ENCODE peak calls at places on chromosomes 4 and X, in six cellular contexts. One of them, this sample, is unnamed.

GRCh38 chr4:92714640-92715039 is 410.9 kb downstream of the GRID2 start:
- DNase-seq in substantia nigra: no peak
- DNase-seq in NCI-H446: no peak
- DNase-seq in HCEC 1CT: no peak
- DNase-seq in non-pigmented ciliary epithelial cell: no peak
- DNase-seq in H4: no peak
- DNase-seq in this sample: no peak

GRCh38 chr4:68176500-68176899 is 46.8 kb upstream of the TMPRSS11F start:
- DNase-seq in substantia nigra: no peak
- DNase-seq in HCEC 1CT: no peak
- DNase-seq in non-pigmented ciliary epithelial cell: no peak
- DNase-seq in H4: no peak
- DNase-seq in NCI-H446: no peak
- DNase-seq in this sample: no peak

GRCh38 chrX:155871934-155872333 is 9.2 kb upstream of the VAMP7 start:
- DNase-seq in H4: no peak
- DNase-seq in substantia nigra: no peak
- DNase-seq in NCI-H446: no peak
- DNase-seq in non-pigmented ciliary epithelial cell: no peak
- DNase-seq in HCEC 1CT: no peak
- DNase-seq in this sample: no peak

GRCh38 chr4:119053245-119053644 is 82.4 kb upstream of the MYOZ2 start:
- DNase-seq in non-pigmented ciliary epithelial cell: no peak
- DNase-seq in HCEC 1CT: no peak
- DNase-seq in H4: no peak
- DNase-seq in NCI-H446: no peak
- DNase-seq in substantia nigra: no peak
- DNase-seq in this sample: no peak

GRCh38 chr4:38735870-38736269 is 46.9 kb downstream of the TLR10 start:
- DNase-seq in HCEC 1CT: no peak
- DNase-seq in non-pigmented ciliary epithelial cell: no peak
- DNase-seq in substantia nigra: no peak
- DNase-seq in H4: no peak
- DNase-seq in NCI-H446: no peak
- DNase-seq in this sample: no peak

GRCh38 chr4:180455226-180455625 is 1788.0 kb upstream of the TENM3 start:
- DNase-seq in substantia nigra: no peak
- DNase-seq in NCI-H446: no peak
- DNase-seq in non-pigmented ciliary epithelial cell: no peak
- DNase-seq in HCEC 1CT: no peak
- DNase-seq in H4: no peak
- DNase-seq in this sample: no peak

GRCh38 chr4:113112341-113112978 is 63.0 kb downstream of the ANK2 start:
- DNase-seq in NCI-H446: no peak
- DNase-seq in HCEC 1CT: no peak
- DNase-seq in non-pigmented ciliary epithelial cell: no peak
- DNase-seq in substantia nigra: no peak
- DNase-seq in H4: no peak
- DNase-seq in this sample: no peak

GRCh38 chr4:159158989-159159388 is 56.1 kb downstream of the RAPGEF2 start:
- DNase-seq in NCI-H446: no peak
- DNase-seq in H4: no peak
- DNase-seq in HCEC 1CT: no peak
- DNase-seq in non-pigmented ciliary epithelial cell: no peak
- DNase-seq in substantia nigra: no peak
- DNase-seq in this sample: no peak

This sample was measured in fibroblast of lung.